ENCODE peak calls at places on chromosomes 6 and 20, in ten cellular contexts. C is breast epithelium; B is Right ventricle myocardium inferior; R is cardiac fibroblast; E is stimulated activated CD8-positive, alpha-beta memory T cell treated with anti-CD3 and anti-CD28 coated beads, Interleukin-2, amount 100 ng/mL, for 1 hour; W is ACHN; J is suprapubic skin; S is pancreas; L is effector CD8-positive, alpha-beta T cell; U is NCI-H510A treated with DMSO at 0.1 percent for 48 hours. Y is an unnamed sample.

GRCh38 chr6:12543953-12544352 is 172.6 kb upstream of the PHACTR1 start:
- DNase-seq in C (no peak), S (peak), R (no peak), L (no peak), B (no peak), E (no peak), J (no peak), U (no peak), W (no peak), Y (no peak)

GRCh38 chr6:109513571-109514071 is 30.6 kb upstream of the ZBTB24 start:
- DNase-seq in L (no peak), S (no peak), R (peak), U (no peak), E (no peak), W (no peak), J (no peak), C (no peak), B (no peak), Y (no peak)

GRCh38 chr20:63351811-63352591 is 9.1 kb downstream of the CHRNA4 start:
- DNase-seq in J (no peak), W (no peak), C (no peak), B (peak), U (no peak), S (no peak), E (no peak), R (no peak), L (no peak), Y (peak)

GRCh38 chr6:3769610-3770009 is 18.1 kb upstream of the PXDC1 start:
- DNase-seq in R (peak), C (no peak), E (no peak), B (no peak), W (no peak), J (no peak), U (no peak), S (no peak), L (no peak), Y (no peak)

GRCh38 chr6:166959906-166960608 is 3.7 kb upstream of the RNASET2 start:
- DNase-seq in U (no peak), C (no peak), B (no peak), E (no peak), W (no peak), R (no peak), S (no peak), L (no peak), J (no peak), Y (no peak)

GRCh38 chr6:99613705-99614429 is 7.2 kb downstream of the PRDM13 start:
- DNase-seq in E (no peak), R (no peak), L (no peak), W (no peak), S (no peak), C (no peak), B (no peak), J (no peak), U (peak), Y (no peak)

GRCh38 chr6:109336221-109336955 is 45.9 kb downstream of the CD164 start:
- DNase-seq in J (no peak), C (peak), W (no peak), R (peak), S (peak), U (no peak), B (no peak), L (no peak), E (no peak), Y (no peak)

GRCh38 chr20:219290-220115 is 7.6 kb upstream of the DEFB129 start:
- DNase-seq in W (peak), R (peak), C (no peak), E (no peak), U (no peak), S (no peak), L (no peak), B (no peak), J (no peak), Y (no peak)

GRCh38 chr20:50121858-50122271 is 8.9 kb upstream of the UBE2V1 start:
- DNase-seq in S (no peak), B (no peak), W (no peak), L (no peak), U (peak), E (no peak), R (no peak), C (no peak), J (no peak), Y (no peak)

GRCh38 chr20:48620486-48621255 is 207.1 kb downstream of the PREX1 start:
- DNase-seq in C (peak), U (peak), S (peak), L (peak), E (peak), B (peak), W (peak), R (peak), J (no peak), Y (peak)

GRCh38 chr6:8434727-8435092 is 635 bp downstream of the SLC35B3 start:
- DNase-seq in C (no peak), E (no peak), J (no peak), S (no peak), B (no peak), U (no peak), L (no peak), W (no peak), R (peak), Y (no peak)

GRCh38 chr6:37499433-37500293 is at the start of gene CCDC167:
- DNase-seq in E (peak), W (peak), J (peak), R (peak), C (peak), S (peak), B (peak), L (peak), U (peak), Y (peak)

GRCh38 chr20:14879020-14879697 is 541.7 kb upstream of the FLRT3 start:
- DNase-seq in C (no peak), J (no peak), E (no peak), L (no peak), W (no peak), U (peak), R (peak), S (no peak), B (no peak), Y (no peak)

GRCh38 chr6:100171533-100172321 is 177.7 kb upstream of the MCHR2 start:
- DNase-seq in B (no peak), J (no peak), C (no peak), R (peak), U (no peak), W (no peak), E (no peak), L (no peak), S (no peak), Y (no peak)

GRCh38 chr6:110549277-110549676 is 72.9 kb upstream of the SLC22A16 start:
- DNase-seq in S (no peak), C (no peak), L (no peak), B (no peak), J (no peak), U (no peak), E (no peak), W (no peak), R (no peak), Y (no peak)

GRCh38 chr20:59667131-59667530 is 62.8 kb downstream of the PHACTR3 start:
- DNase-seq in U (no peak), E (no peak), L (no peak), C (no peak), J (no peak), S (no peak), B (no peak), W (no peak), R (no peak), Y (no peak)

GRCh38 chr6:126531840-126532239 is 191.9 kb downstream of the CENPW start:
- DNase-seq in R (no peak), L (no peak), C (no peak), B (no peak), U (no peak), J (no peak), S (no peak), E (no peak), W (no peak), Y (no peak)

GRCh38 chr20:3156811-3157619 is 2.6 kb downstream of the FASTKD5 start:
- DNase-seq in U (no peak), R (peak), C (no peak), E (no peak), W (no peak), B (no peak), L (no peak), S (no peak), J (no peak), Y (no peak)

GRCh38 chr20:35271904-35272303 is 6.0 kb downstream of the MMP24OS start:
- DNase-seq in E (no peak), R (peak), L (no peak), W (peak), J (no peak), S (no peak), C (no peak), U (no peak), B (no peak), Y (no peak)

GRCh38 chr6:62623851-62624532 is 338.0 kb upstream of the KHDRBS2 start:
- DNase-seq in J (no peak), S (no peak), C (no peak), E (no peak), B (no peak), W (peak), R (no peak), U (no peak), L (no peak), Y (no peak)

GRCh38 chr6:45709834-45710233 is 305.8 kb downstream of the CLIC5 start:
- DNase-seq in U (no peak), L (no peak), C (no peak), J (no peak), E (no peak), R (peak), W (no peak), B (no peak), S (no peak), Y (no peak)

GRCh38 chr20:61499859-61500258 is 247.8 kb downstream of the CDH4 start:
- DNase-seq in S (no peak), J (no peak), U (no peak), E (no peak), R (no peak), B (peak), W (no peak), L (no peak), C (no peak), Y (no peak)

GRCh38 chr20:18669241-18670019 is 81.6 kb downstream of the DTD1 start:
- DNase-seq in J (no peak), L (no peak), W (no peak), S (no peak), E (no peak), U (no peak), R (peak), B (no peak), C (no peak), Y (no peak)